ENCODE peak calls at places on chromosomes 12 and 14, in four cellular contexts. Q, N, H and P are unnamed samples.

GRCh38 chr14:97306133-97306784 is 509.1 kb downstream of the VRK1 start:
- DNase-seq in N (no peak), Q (peak), H (no peak), P (no peak)

GRCh38 chr12:10293570-10294227 is 14.0 kb upstream of the KLRD1 start:
- DNase-seq in Q (no peak), H (no peak), N (no peak), P (no peak)

GRCh38 chr14:77903233-77903632 is 103.3 kb downstream of the ADCK1 start:
- DNase-seq in N (no peak), Q (no peak), H (no peak), P (no peak)

GRCh38 chr12:80622271-80622670 is 85.2 kb upstream of the MYF6 start:
- DNase-seq in H (no peak), Q (no peak), N (no peak), P (no peak)

GRCh38 chr14:101959277-101959676 is 5.1 kb upstream of the DYNC1H1 start:
- DNase-seq in Q (no peak), H (no peak), N (no peak), P (no peak)

GRCh38 chr12:12716151-12716844 is 870 bp upstream of the CDKN1B start:
- DNase-seq in N (no peak), Q (no peak), H (peak), P (no peak)

GRCh38 chr14:102493585-102493984 is 16.0 kb downstream of the ANKRD9 start:
- DNase-seq in Q (no peak), H (no peak), N (no peak), P (no peak)

GRCh38 chr12:8871067-8871466 is 43.2 kb upstream of the PHC1 start:
- DNase-seq in Q (no peak), H (no peak), N (no peak), P (no peak)

GRCh38 chr14:29320261-29320660 is 553.7 kb downstream of the FOXG1 start:
- DNase-seq in Q (no peak), H (no peak), N (no peak), P (no peak)

GRCh38 chr12:104659058-104659457 is 202.3 kb downstream of the CHST11 start:
- DNase-seq in H (no peak), N (no peak), Q (no peak), P (no peak)

GRCh38 chr12:57610553-57611115 is 601 bp upstream of the ARHGEF25 start:
- DNase-seq in N (no peak), H (no peak), Q (no peak), P (no peak)

GRCh38 chr14:90288646-90289355 is 32.4 kb downstream of the PSMC1 start:
- DNase-seq in N (no peak), H (peak), Q (no peak), P (no peak)

GRCh38 chr14:90060312-90060964 is 1.4 kb upstream of the KCNK13 start:
- DNase-seq in N (peak), Q (no peak), H (peak), P (peak)

GRCh38 chr14:86892167-86892956 is 1100.6 kb downstream of the GALC start:
- DNase-seq in Q (no peak), H (peak), N (no peak), P (no peak)

GRCh38 chr14:95697764-95698163 is 11.5 kb downstream of the TCL1B start:
- DNase-seq in Q (peak), N (no peak), H (no peak), P (no peak)

GRCh38 chr14:100755649-100756048 is 29.0 kb downstream of the DLK1 start:
- DNase-seq in H (no peak), Q (no peak), N (peak), P (no peak)

DNA sequence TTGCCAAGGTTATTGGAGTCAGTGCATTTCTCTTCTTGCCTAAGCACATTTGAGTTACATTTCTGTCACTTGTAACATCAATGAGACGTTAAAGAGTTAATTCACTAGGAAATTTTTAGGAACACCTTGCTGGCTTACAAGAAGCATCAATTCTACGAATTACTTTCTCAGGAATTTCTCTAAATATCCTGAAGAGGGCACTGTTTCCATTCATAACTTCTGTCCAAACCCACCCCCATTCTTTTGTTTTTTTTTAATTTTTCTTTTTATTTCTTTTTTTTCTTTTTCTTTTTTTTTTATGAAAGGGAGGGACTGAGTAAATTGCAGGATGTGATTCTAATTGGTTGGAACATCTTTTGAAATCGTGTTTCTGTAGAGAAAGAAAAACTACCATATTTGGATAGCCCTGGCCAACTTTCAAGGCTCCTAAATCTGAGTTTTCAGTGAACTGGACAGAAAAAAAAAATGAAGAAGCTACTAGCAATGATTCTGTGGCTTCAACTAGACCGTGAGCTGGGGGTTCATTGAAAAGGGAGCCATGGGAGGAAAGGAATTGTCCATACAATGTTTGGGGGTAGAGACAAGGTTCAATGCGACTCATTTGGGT is 285.3 kb downstream of the DAD1 start:
- DNase-seq in Q (no peak), H (no peak), N (no peak), P (no peak)
- TF ChIP-seq SP1 in Q (no peak), H (no peak), N (no peak), P (no peak)

DNA sequence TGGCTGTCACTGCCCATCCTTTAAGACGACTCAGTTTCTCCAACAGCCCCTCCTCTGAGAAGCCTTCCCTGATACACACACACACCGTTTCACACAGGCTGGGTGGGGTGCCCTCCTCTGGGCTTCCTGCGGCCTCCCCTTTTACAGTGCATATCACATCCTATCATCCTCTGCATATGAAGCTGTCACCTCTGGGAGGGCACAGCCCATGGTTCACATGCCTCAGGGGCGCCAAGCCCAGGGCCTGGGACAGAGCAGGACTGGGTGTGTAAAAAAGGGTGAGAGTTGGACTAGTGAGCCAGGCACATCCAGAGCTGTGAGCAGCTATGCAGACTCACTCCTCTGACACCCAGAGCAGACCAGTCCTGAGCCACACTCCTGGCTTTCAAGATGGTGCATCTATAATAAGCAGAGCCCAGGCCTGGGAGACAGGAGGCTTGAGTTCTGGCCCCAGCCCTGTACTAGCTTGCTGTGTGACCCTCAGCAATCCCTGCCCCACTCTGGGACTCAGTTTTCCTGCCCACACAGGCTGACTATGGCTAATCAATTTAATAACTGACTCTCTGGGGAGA is 62.6 kb downstream of the LGMN start:
- DNase-seq in Q (no peak), H (no peak), N (no peak), P (no peak)
- TF ChIP-seq BHLHE40 in Q (no peak), H (no peak), N (no peak), P (no peak)

GRCh38 chr12:30980886-30981662 is 54.5 kb downstream of the TSPAN11 start:
- DNase-seq in N (no peak), Q (no peak), H (no peak), P (no peak)
- TF ChIP-seq SP1 in N (no peak), Q (no peak), H (no peak), P (no peak)

DNA sequence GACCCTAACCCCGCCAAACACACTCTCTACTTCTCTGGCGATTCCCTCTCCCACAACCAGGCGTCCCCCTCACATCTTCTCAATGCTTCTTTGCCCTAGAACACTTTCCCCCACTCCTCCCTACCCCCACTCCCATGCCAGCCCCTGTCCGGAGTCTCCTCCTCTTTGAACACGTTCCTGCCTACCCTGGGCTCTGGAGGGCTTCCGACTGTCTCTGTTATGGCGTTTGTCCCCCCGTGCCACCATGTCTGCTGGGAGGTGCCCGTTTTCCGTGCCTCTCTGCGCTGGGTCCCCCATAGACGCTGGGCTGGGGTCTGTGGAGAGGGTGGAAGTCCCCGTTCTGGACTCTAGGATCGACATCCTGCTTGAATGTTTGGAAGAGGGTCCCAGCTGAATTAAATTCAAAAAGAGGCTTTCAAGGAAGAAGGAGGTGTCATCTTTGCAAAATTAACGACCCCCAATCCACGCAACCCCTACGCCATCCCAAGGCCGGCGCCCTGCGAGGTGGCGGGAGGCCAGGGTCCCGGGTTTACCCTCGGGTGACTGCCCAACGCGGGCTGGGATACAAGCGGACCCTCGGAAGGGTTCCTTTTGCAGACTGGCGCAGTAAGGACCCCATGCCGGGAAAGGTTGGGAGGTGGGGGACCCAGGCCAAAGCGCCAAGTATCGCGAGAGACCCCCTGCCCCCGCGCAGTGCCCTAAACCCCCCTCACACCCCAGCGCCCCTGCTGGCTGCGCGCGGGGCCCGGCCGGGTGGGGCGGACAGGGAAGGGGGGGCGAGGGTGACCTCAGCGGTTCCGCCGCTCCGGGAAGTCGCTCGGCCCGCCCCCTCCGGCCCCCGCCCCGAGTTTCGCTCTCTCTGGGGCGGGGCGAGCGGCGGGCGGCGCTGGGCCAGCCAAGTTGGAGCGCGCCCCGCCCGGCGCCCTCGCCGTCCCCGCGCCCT is 973 bp upstream of the ZBTB42 start:
- DNase-seq in Q (no peak), N (peak), H (peak), P (peak)
- TF ChIP-seq BHLHE40 in Q (no peak), N (no peak), H (no peak), P (no peak)

DNA sequence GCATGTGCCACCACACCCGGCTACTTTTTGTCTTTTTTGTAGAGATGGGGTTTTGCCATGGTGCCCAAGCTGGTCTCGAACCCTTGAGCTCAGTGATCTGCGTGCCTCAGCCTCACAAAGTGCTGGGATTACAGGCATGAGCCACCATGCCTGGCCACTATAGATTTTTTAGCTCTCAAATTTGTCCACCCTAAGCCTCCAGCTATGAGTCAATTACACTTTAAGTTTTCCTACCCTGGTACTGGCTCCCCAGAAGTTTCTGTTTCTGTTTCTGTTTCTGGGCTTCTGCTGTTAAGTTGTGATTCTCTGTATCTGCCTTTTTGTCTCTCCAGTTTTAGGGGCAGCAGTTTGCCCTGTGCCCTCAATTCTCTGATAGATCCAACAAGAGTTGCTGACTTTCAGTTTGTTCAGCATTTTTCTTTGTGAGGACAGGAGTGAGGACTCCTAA is 4.4 kb upstream of the TINF2 start:
- DNase-seq in H (no peak), N (no peak), Q (peak), P (no peak)
- TF ChIP-seq SP1 in H (no peak), N (no peak), Q (no peak), P (no peak)